ENCODE peak calls at places on chromosome 7, in eight cellular contexts. H is A549, F is A673, B is tibial artery, I is colonic mucosa, S is left lung, A is lung, Z is fibroblast of lung. W is an unnamed sample.

GRCh38 chr7:93877742-93878141 is 12.8 kb downstream of the TFPI2 start:
- DNase-seq in I (no peak), A (no peak), Z (peak; percentile 38), B (no peak), F (no peak), S (no peak), H (no peak), W (no peak)

GRCh38 chr7:130409722-130410072 is 29.4 kb downstream of the CPA1 start:
- DNase-seq in Z (no peak), A (no peak), H (no peak), B (no peak), F (no peak), I (no peak), S (no peak), W (no peak)

GRCh38 chr7:22586806-22587180 is 86.8 kb upstream of the STEAP1B start:
- DNase-seq in A (no peak), Z (peak; percentile 78), B (no peak), S (no peak), F (peak; percentile 52), I (no peak), H (no peak), W (no peak)

GRCh38 chr7:151251926-151252835 is 3.7 kb upstream of the SMARCD3 start:
- DNase-seq in B (peak; percentile 87), I (peak; percentile 43), A (peak; percentile 64), F (peak; percentile 49), S (peak; percentile 67), H (peak; percentile 84), Z (peak; percentile 82), W (peak; percentile 79)

GRCh38 chr7:85006754-85007153 is 180.1 kb downstream of the SEMA3D start:
- DNase-seq in Z (no peak), B (no peak), H (no peak), S (no peak), A (no peak), I (no peak), F (no peak), W (no peak)

GRCh38 chr7:40138973-40139372 is 4.2 kb downstream of the SUGCT start:
- DNase-seq in H (no peak), A (no peak), I (no peak), F (no peak), B (no peak), S (no peak), Z (no peak), W (no peak)

GRCh38 chr7:27111753-27112277 is 9.3 kb upstream of the HOXA2 start:
- DNase-seq in A (no peak), I (peak; percentile 22), Z (peak; percentile 56), S (no peak), F (no peak), B (no peak), H (no peak), W (peak; percentile 18)

GRCh38 chr7:2100278-2101205 is 132.2 kb downstream of the MAD1L1 start:
- DNase-seq in F (no peak), S (no peak), B (no peak), H (no peak), Z (no peak), A (no peak), I (no peak), W (no peak)

GRCh38 chr7:74231232-74231590 is 21.4 kb downstream of the LAT2 start:
- DNase-seq in S (no peak), B (no peak), H (no peak), A (no peak), I (no peak), Z (no peak), F (no peak), W (no peak)

GRCh38 chr7:117127585-117128168 is 174.4 kb downstream of the ST7 start:
- DNase-seq in S (no peak), B (no peak), Z (peak; percentile 76), H (no peak), I (peak; percentile 60), A (peak; percentile 39), F (peak; percentile 82), W (peak; percentile 42)

GRCh38 chr7:3065724-3066143 is 22.1 kb upstream of the CARD11 start:
- DNase-seq in Z (peak; percentile 26), H (peak; percentile 44), F (peak; percentile 67), A (no peak), S (no peak), I (peak; percentile 26), B (no peak), W (peak; percentile 51)

GRCh38 chr7:99459087-99459486 is 6.9 kb downstream of the ATP5MF start:
- DNase-seq in B (no peak), F (peak; percentile 48), Z (no peak), I (no peak), H (no peak), A (no peak), S (no peak), W (peak; percentile 32)

GRCh38 chr7:28481131-28481926 is 69.0 kb downstream of the CREB5 start:
- DNase-seq in I (no peak), A (no peak), H (no peak), Z (peak; percentile 73), S (no peak), B (no peak), F (peak; percentile 14), W (peak; percentile 67)

GRCh38 chr7:30027065-30027456 is 559 bp upstream of the FKBP14 start:
- DNase-seq in B (no peak), I (no peak), S (no peak), Z (no peak), H (peak; percentile 36), A (no peak), F (no peak), W (no peak)

GRCh38 chr7:77348371-77348813 is 67.8 kb downstream of the GSAP start:
- DNase-seq in Z (peak; percentile 72), S (no peak), H (no peak), B (no peak), I (no peak), A (no peak), F (no peak), W (peak; percentile 15)

GRCh38 chr7:127667751-127668530 is 15.9 kb downstream of the SND1 start:
- DNase-seq in B (no peak), A (no peak), F (peak; percentile 10), I (no peak), Z (no peak), H (no peak), S (no peak), W (no peak)

GRCh38 chr7:519429-519973 is at the start of gene PDGFA:
- DNase-seq in I (no peak), H (no peak), A (no peak), S (no peak), B (no peak), Z (peak; percentile 48), F (peak; percentile 54), W (peak; percentile 36)

GRCh38 chr7:106629521-106629920 is 31.4 kb downstream of the CCDC71L start:
- DNase-seq in F (no peak), S (no peak), I (no peak), B (no peak), Z (peak; percentile 59), A (no peak), H (no peak), W (no peak)

GRCh38 chr7:81776159-81776558 is 6.3 kb upstream of the HGF start:
- DNase-seq in S (no peak), B (no peak), H (no peak), F (no peak), Z (no peak), A (no peak), I (no peak), W (peak; percentile 21)

GRCh38 chr7:131252976-131253375 is 74.7 kb upstream of the MKLN1 start:
- DNase-seq in A (no peak), B (no peak), H (no peak), Z (no peak), I (no peak), S (no peak), F (no peak), W (no peak)

DNA sequence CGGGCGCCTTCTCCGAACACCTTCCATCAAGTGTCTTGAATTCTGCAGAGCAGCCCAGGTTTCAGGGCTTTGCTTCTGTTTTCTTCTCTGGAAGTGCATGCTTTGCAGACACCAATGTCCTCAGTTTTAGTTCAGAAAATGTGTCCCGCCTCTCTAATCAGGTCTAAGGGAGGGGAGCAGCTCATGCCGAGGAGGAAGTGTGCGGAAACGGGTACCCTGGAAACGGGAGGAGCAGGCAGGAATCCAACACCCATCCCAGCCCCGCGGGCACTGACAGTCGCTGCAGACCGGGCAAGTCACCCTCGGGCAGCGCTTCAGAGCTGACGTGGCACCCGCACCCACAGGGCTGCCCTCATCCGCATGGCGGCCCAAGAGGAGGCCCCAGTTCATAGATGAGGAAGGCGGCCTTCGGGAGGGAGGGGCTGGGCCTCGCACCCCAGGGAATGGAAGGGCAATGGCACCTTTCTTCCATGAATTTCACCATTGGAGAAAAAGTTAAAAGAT is 338.7 kb downstream of the DNAJB6 start:
- DNase-seq in I (no peak), A (no peak), Z (no peak), B (peak; percentile 61), F (no peak), H (no peak), S (peak; percentile 18), W (no peak)
- H3K4me1 ChIP-seq in I (no peaks in the 10 kb centered on the region), A (no peaks in the 10 kb centered on the region), Z (no peaks in the 10 kb centered on the region), B (no peaks in the 10 kb centered on the region), F (peaks cover 4% of the 10 kb centered on the region), H (no peaks in the 10 kb centered on the region), S (no peaks in the 10 kb centered on the region), W (peaks cover 12% of the 10 kb centered on the region)

GRCh38 chr7:87000344-87000743 is 59.1 kb downstream of the ELAPOR2 start:
- DNase-seq in S (no peak), B (no peak), F (no peak), A (no peak), H (no peak), Z (no peak), I (no peak), W (no peak)
- H3K27ac ChIP-seq in S (no peak overlapping the region), B (no peak overlapping the region), F (no peak overlapping the region), A (no peak overlapping the region), H (no peak overlapping the region), Z (no peak overlapping the region), I (no peak overlapping the region), W (no peak overlapping the region)

GRCh38 chr7:47327698-47328391 is 254.1 kb downstream of the TNS3 start:
- DNase-seq in Z (peak; percentile 84), A (peak; percentile 76), F (no peak), H (no peak), B (peak; percentile 95), I (peak; percentile 83), S (peak; percentile 85), W (peak; percentile 94)

GRCh38 chr7:47325337-47325736 is 256.6 kb downstream of the TNS3 start:
- DNase-seq in H (no peak), Z (no peak), I (no peak), B (no peak), A (no peak), F (no peak), S (no peak), W (no peak)

GRCh38 chr7:47327306-47327697 is 254.6 kb downstream of the TNS3 start:
- DNase-seq in F (no peak), S (no peak), Z (no peak), H (no peak), B (no peak), I (no peak), A (no peak), W (no peak)

GRCh38 chr7:47326808-47327207 is 255.1 kb downstream of the TNS3 start:
- DNase-seq in B (no peak), I (peak; percentile 46), S (no peak), F (no peak), H (no peak), Z (peak; percentile 89), A (no peak), W (peak; percentile 31)

GRCh38 chr7:47326220-47326619 is 255.7 kb downstream of the TNS3 start:
- DNase-seq in B (no peak), H (no peak), I (no peak), F (no peak), Z (peak; percentile 74), A (no peak), S (no peak), W (no peak)
- H3K4me3 ChIP-seq in B (no peak overlapping the region), H (no peak overlapping the region), I (no peak overlapping the region), F (no peak overlapping the region), Z (peak overlapping the region; percentile 58), A (no peak overlapping the region), S (no peak overlapping the region), W (no peak overlapping the region)

GRCh38 chr7:155130493-155130892 is 60.4 kb downstream of the HTR5A start:
- DNase-seq in H (no peak), B (no peak), Z (no peak), I (no peak), S (no peak), A (no peak), F (no peak), W (no peak)
- H3K4me1 ChIP-seq in H (no peaks in the 10 kb centered on the region), B (no peaks in the 10 kb centered on the region), Z (no peaks in the 10 kb centered on the region), I (no peaks in the 10 kb centered on the region), S (no peaks in the 10 kb centered on the region), A (no peaks in the 10 kb centered on the region), F (no peaks in the 10 kb centered on the region), W (no peaks in the 10 kb centered on the region)

W was measured in SJCRH30.